ENCODE peak calls at places on chromosomes 13 and 19, in nine cellular contexts. V is H54; R is IMR-90; C is substantia nigra; H is Jurkat, Clone E6-1; I is Karpas-422; M is stimulated activated CD8-positive, alpha-beta memory T cell treated with anti-CD3 and anti-CD28 coated beads, Interleukin-2, amount 100 ng/mL, for 48 hours; B is PC-3; F is astrocyte of the spinal cord. J is an unnamed sample.

GRCh38 chr19:44653977-44654784 is 10.5 kb downstream of the PVR start:
- DNase-seq in C (peak), F (peak), R (peak), I (peak), B (peak), H (peak), M (peak), V (peak), J (no peak)

GRCh38 chr13:95067303-95067702 is 233.9 kb downstream of the ABCC4 start:
- DNase-seq in H (no peak), R (peak), C (no peak), F (peak), B (peak), I (no peak), M (no peak), V (peak), J (no peak)

GRCh38 chr13:109043561-109044075 is 414.2 kb downstream of the MYO16 start:
- DNase-seq in F (no peak), R (no peak), C (no peak), H (no peak), B (no peak), M (no peak), V (no peak), I (no peak), J (no peak)

GRCh38 chr19:35206855-35207254 is 21.7 kb downstream of the FAM187B start:
- DNase-seq in I (no peak), F (no peak), B (no peak), C (no peak), H (no peak), R (no peak), V (no peak), M (no peak), J (no peak)

GRCh38 chr13:93146584-93147292 is 79.9 kb upstream of the GPC6 start:
- DNase-seq in M (no peak), H (no peak), C (no peak), B (peak), R (peak), V (no peak), F (peak), I (no peak), J (no peak)

GRCh38 chr19:29831041-29831548 is 19.3 kb downstream of the CCNE1 start:
- DNase-seq in M (peak), C (no peak), I (no peak), R (no peak), V (peak), F (no peak), H (peak), B (peak), J (no peak)

GRCh38 chr13:31775148-31775547 is 35.8 kb downstream of the RXFP2 start:
- DNase-seq in R (no peak), I (no peak), H (no peak), M (no peak), F (no peak), C (no peak), V (no peak), B (no peak), J (no peak)

GRCh38 chr13:101649490-101650126 is 197.1 kb downstream of the ITGBL1 start:
- DNase-seq in B (peak), C (no peak), I (no peak), H (no peak), M (no peak), F (peak), V (peak), R (peak), J (no peak)

GRCh38 chr13:53311561-53311960 is 282.9 kb downstream of the OLFM4 start:
- DNase-seq in M (no peak), I (no peak), C (no peak), V (no peak), R (no peak), H (no peak), B (no peak), F (no peak), J (no peak)

GRCh38 chr13:112881656-112882554 is 87.1 kb upstream of the MCF2L start:
- DNase-seq in R (no peak), M (no peak), C (no peak), H (no peak), B (no peak), F (no peak), V (no peak), I (no peak), J (no peak)

GRCh38 chr13:28401303-28402056 is 93.4 kb downstream of the FLT1 start:
- DNase-seq in R (peak), F (peak), M (no peak), V (no peak), B (peak), I (no peak), C (no peak), H (no peak), J (no peak)

GRCh38 chr13:23715762-23716235 is 145.6 kb downstream of the TNFRSF19 start:
- DNase-seq in H (peak), I (peak), F (no peak), M (no peak), R (no peak), B (peak), V (no peak), C (peak), J (no peak)

GRCh38 chr13:41590122-41590521 is 132.8 kb downstream of the RGCC start:
- DNase-seq in I (no peak), M (no peak), C (no peak), H (no peak), R (no peak), B (peak), F (no peak), V (no peak), J (no peak)

GRCh38 chr13:44797685-44798084 is 191.6 kb downstream of the NUFIP1 start:
- DNase-seq in H (no peak), V (no peak), I (peak), C (no peak), R (no peak), B (no peak), F (no peak), M (no peak), J (no peak)

GRCh38 chr13:114078501-114079451 is 53.6 kb downstream of the RASA3 start:
- DNase-seq in I (no peak), R (peak), H (no peak), V (no peak), B (peak), M (no peak), C (no peak), F (peak), J (no peak)

GRCh38 chr13:48210178-48210577 is 22.8 kb upstream of the ITM2B start:
- DNase-seq in R (peak), C (no peak), V (no peak), F (peak), H (no peak), I (no peak), B (peak), M (no peak), J (no peak)

GRCh38 chr13:71320452-71320851 is 546.6 kb downstream of the DACH1 start:
- DNase-seq in V (peak), I (peak), F (peak), M (no peak), H (peak), C (no peak), B (peak), R (peak), J (no peak)

GRCh38 chr19:50512999-50513745 is 541 bp downstream of the ASPDH start:
- DNase-seq in F (no peak), C (no peak), I (no peak), H (no peak), V (no peak), R (no peak), M (no peak), B (no peak), J (no peak)

GRCh38 chr13:44313674-44314073 is 60.0 kb upstream of the SERP2 start:
- DNase-seq in F (peak), H (no peak), B (peak), C (no peak), V (no peak), R (peak), M (no peak), I (no peak), J (no peak)

GRCh38 chr13:89925107-89925506 is 1422.4 kb upstream of the MIR17HG start:
- DNase-seq in H (peak), M (no peak), I (peak), V (no peak), C (peak), R (peak), B (peak), F (peak), J (no peak)

GRCh38 chr19:53102701-53103140 is 501 bp downstream of the ZNF160 start:
- DNase-seq in R (peak), V (peak), M (peak), H (peak), F (peak), I (peak), C (peak), B (peak), J (no peak)

J was measured in activated gamma-delta T cell.